ENCODE peak calls at places on chromosome 5, in eight cellular contexts. One of them, this sample, is unnamed.

GRCh38 chr5:117165068-117165467 is 590.4 kb upstream of the SEMA6A start:
- DNase-seq in ovary: no peak
- DNase-seq in fibroblast of lung: no peak
- DNase-seq in H9: no peak
- DNase-seq in hepatocyte: no peak
- DNase-seq in kidney: no peak
- DNase-seq in GM23338: no peak
- DNase-seq in breast epithelium: no peak
- DNase-seq in this sample: no peak

GRCh38 chr5:143453722-143454121 is 50.2 kb upstream of the NR3C1 start:
- DNase-seq in GM23338: no peak
- DNase-seq in breast epithelium: no peak
- DNase-seq in H9: no peak
- DNase-seq in kidney: no peak
- DNase-seq in hepatocyte: no peak
- DNase-seq in fibroblast of lung: no peak
- DNase-seq in ovary: no peak
- DNase-seq in this sample: no peak

GRCh38 chr5:79229357-79230174 is 6.4 kb upstream of the JMY start:
- DNase-seq in breast epithelium: no peak
- DNase-seq in hepatocyte: no peak
- DNase-seq in H9: no peak
- DNase-seq in GM23338: no peak
- DNase-seq in kidney: no peak
- DNase-seq in fibroblast of lung: peak; percentile 30
- DNase-seq in ovary: no peak
- DNase-seq in this sample: no peak

GRCh38 chr5:100623719-100624118 is 88.5 kb downstream of the FAM174A start:
- DNase-seq in GM23338: peak; percentile 27
- DNase-seq in ovary: no peak
- DNase-seq in breast epithelium: no peak
- DNase-seq in fibroblast of lung: peak; percentile 39
- DNase-seq in hepatocyte: peak; percentile 20
- DNase-seq in kidney: no peak
- DNase-seq in H9: no peak
- DNase-seq in this sample: no peak

GRCh38 chr5:39058178-39058577 is 16.0 kb downstream of the RICTOR start:
- DNase-seq in ovary: no peak
- DNase-seq in kidney: no peak
- DNase-seq in breast epithelium: no peak
- DNase-seq in GM23338: no peak
- DNase-seq in fibroblast of lung: no peak
- DNase-seq in H9: no peak
- DNase-seq in hepatocyte: no peak
- DNase-seq in this sample: no peak

GRCh38 chr5:58188287-58188651 is 271.6 kb downstream of the PLK2 start:
- DNase-seq in kidney: no peak
- DNase-seq in breast epithelium: no peak
- DNase-seq in GM23338: peak; percentile 8
- DNase-seq in hepatocyte: peak; percentile 8
- DNase-seq in ovary: no peak
- DNase-seq in H9: no peak
- DNase-seq in fibroblast of lung: peak; percentile 90
- DNase-seq in this sample: no peak

GRCh38 chr5:72988769-72989168 is 32.9 kb downstream of the FCHO2 start:
- DNase-seq in kidney: no peak
- DNase-seq in ovary: no peak
- DNase-seq in fibroblast of lung: peak; percentile 58
- DNase-seq in breast epithelium: no peak
- DNase-seq in hepatocyte: no peak
- DNase-seq in GM23338: no peak
- DNase-seq in H9: no peak
- DNase-seq in this sample: no peak

GRCh38 chr5:43279548-43280274 is 33.5 kb downstream of the HMGCS1 start:
- DNase-seq in H9: no peak
- DNase-seq in ovary: no peak
- DNase-seq in kidney: no peak
- DNase-seq in fibroblast of lung: no peak
- DNase-seq in breast epithelium: no peak
- DNase-seq in hepatocyte: no peak
- DNase-seq in GM23338: no peak
- DNase-seq in this sample: no peak

GRCh38 chr5:123856736-123857135 is 344.8 kb downstream of the CSNK1G3 start:
- DNase-seq in breast epithelium: no peak
- DNase-seq in fibroblast of lung: no peak
- DNase-seq in ovary: no peak
- DNase-seq in H9: no peak
- DNase-seq in hepatocyte: no peak
- DNase-seq in kidney: no peak
- DNase-seq in GM23338: no peak
- DNase-seq in this sample: no peak

GRCh38 chr5:97529354-97529753 is 346.3 kb upstream of the RIOK2 start:
- DNase-seq in GM23338: no peak
- DNase-seq in breast epithelium: no peak
- DNase-seq in H9: no peak
- DNase-seq in hepatocyte: no peak
- DNase-seq in fibroblast of lung: peak; percentile 5
- DNase-seq in ovary: no peak
- DNase-seq in kidney: no peak
- DNase-seq in this sample: no peak

GRCh38 chr5:141952030-141952429 is 6.0 kb downstream of the PCDH12 start:
- DNase-seq in breast epithelium: no peak
- DNase-seq in hepatocyte: no peak
- DNase-seq in GM23338: no peak
- DNase-seq in H9: no peak
- DNase-seq in ovary: no peak
- DNase-seq in kidney: no peak
- DNase-seq in fibroblast of lung: no peak
- DNase-seq in this sample: no peak

GRCh38 chr5:88474574-88474973 is 205.9 kb upstream of the TMEM161B start:
- DNase-seq in GM23338: no peak
- DNase-seq in fibroblast of lung: no peak
- DNase-seq in hepatocyte: peak; percentile 11
- DNase-seq in ovary: no peak
- DNase-seq in H9: no peak
- DNase-seq in kidney: no peak
- DNase-seq in breast epithelium: no peak
- DNase-seq in this sample: no peak

GRCh38 chr5:80739898-80740297 is 85.1 kb upstream of the DHFR start:
- DNase-seq in H9: no peak
- DNase-seq in fibroblast of lung: no peak
- DNase-seq in ovary: no peak
- DNase-seq in kidney: no peak
- DNase-seq in breast epithelium: no peak
- DNase-seq in GM23338: no peak
- DNase-seq in hepatocyte: no peak
- DNase-seq in this sample: no peak

GRCh38 chr5:67010684-67011409 is 185.8 kb downstream of the CD180 start:
- DNase-seq in ovary: no peak
- DNase-seq in kidney: no peak
- DNase-seq in H9: peak; percentile 28
- DNase-seq in fibroblast of lung: peak; percentile 98
- DNase-seq in GM23338: peak; percentile 9
- DNase-seq in hepatocyte: no peak
- DNase-seq in breast epithelium: no peak
- DNase-seq in this sample: no peak

GRCh38 chr5:122756263-122756911 is 18.5 kb upstream of the SNX2 start:
- DNase-seq in fibroblast of lung: peak; percentile 72
- DNase-seq in H9: no peak
- DNase-seq in ovary: no peak
- DNase-seq in breast epithelium: no peak
- DNase-seq in GM23338: no peak
- DNase-seq in kidney: no peak
- DNase-seq in hepatocyte: no peak
- DNase-seq in this sample: no peak

GRCh38 chr5:56360816-56361215 is 127.7 kb upstream of the ANKRD55 start:
- DNase-seq in ovary: no peak
- DNase-seq in H9: no peak
- DNase-seq in kidney: no peak
- DNase-seq in GM23338: no peak
- DNase-seq in hepatocyte: no peak
- DNase-seq in breast epithelium: no peak
- DNase-seq in fibroblast of lung: peak; percentile 77
- DNase-seq in this sample: no peak

GRCh38 chr5:156522651-156523529 is 195.9 kb downstream of the SGCD start:
- DNase-seq in hepatocyte: no peak
- DNase-seq in breast epithelium: no peak
- DNase-seq in H9: no peak
- DNase-seq in GM23338: no peak
- DNase-seq in ovary: no peak
- DNase-seq in kidney: no peak
- DNase-seq in fibroblast of lung: no peak
- DNase-seq in this sample: no peak

GRCh38 chr5:43027054-43027785 is 12.9 kb downstream of the ANXA2R start:
- DNase-seq in ovary: no peak
- DNase-seq in hepatocyte: no peak
- DNase-seq in fibroblast of lung: no peak
- DNase-seq in GM23338: no peak
- DNase-seq in H9: no peak
- DNase-seq in kidney: no peak
- DNase-seq in breast epithelium: no peak
- DNase-seq in this sample: no peak

GRCh38 chr5:128537999-128538248 is at the start of gene FBN2:
- DNase-seq in H9: no peak
- DNase-seq in ovary: no peak
- DNase-seq in breast epithelium: no peak
- DNase-seq in GM23338: no peak
- DNase-seq in fibroblast of lung: no peak
- DNase-seq in kidney: no peak
- DNase-seq in hepatocyte: no peak
- DNase-seq in this sample: no peak
- H3K27ac ChIP-seq in H9: no peak within 1 kb of the TSS
- H3K27ac ChIP-seq in ovary: no peak within 1 kb of the TSS
- H3K27ac ChIP-seq in breast epithelium: no peak within 1 kb of the TSS
- H3K27ac ChIP-seq in GM23338: no peak within 1 kb of the TSS
- H3K27ac ChIP-seq in fibroblast of lung: no peak within 1 kb of the TSS
- H3K27ac ChIP-seq in kidney: no peak within 1 kb of the TSS
- H3K27ac ChIP-seq in hepatocyte: peak within 1 kb of the TSS; percentile 83
- H3K27ac ChIP-seq in this sample: no peak within 1 kb of the TSS

GRCh38 chr5:126403871-126404270 is 19.3 kb upstream of the GRAMD2B start:
- DNase-seq in hepatocyte: no peak
- DNase-seq in breast epithelium: no peak
- DNase-seq in kidney: no peak
- DNase-seq in fibroblast of lung: peak; percentile 71
- DNase-seq in ovary: no peak
- DNase-seq in H9: no peak
- DNase-seq in GM23338: no peak
- DNase-seq in this sample: no peak
- H3K4me1 ChIP-seq in hepatocyte: no peaks in the 10 kb centered on the region
- H3K4me1 ChIP-seq in breast epithelium: no peaks in the 10 kb centered on the region
- H3K4me1 ChIP-seq in kidney: no peaks in the 10 kb centered on the region
- H3K4me1 ChIP-seq in fibroblast of lung: peaks cover 4% of the 10 kb centered on the region
- H3K4me1 ChIP-seq in ovary: no peaks in the 10 kb centered on the region
- H3K4me1 ChIP-seq in H9: no peaks in the 10 kb centered on the region
- H3K4me1 ChIP-seq in GM23338: peaks cover 12% of the 10 kb centered on the region
- H3K4me1 ChIP-seq in this sample: peaks cover 21% of the 10 kb centered on the region

GRCh38 chr5:167576126-167576525 is 715.3 kb upstream of the WWC1 start:
- DNase-seq in ovary: no peak
- DNase-seq in fibroblast of lung: no peak
- DNase-seq in GM23338: no peak
- DNase-seq in H9: no peak
- DNase-seq in hepatocyte: no peak
- DNase-seq in breast epithelium: no peak
- DNase-seq in kidney: no peak
- DNase-seq in this sample: no peak
- TF ChIP-seq CTCF in ovary: no peak
- TF ChIP-seq CTCF in fibroblast of lung: no peak
- TF ChIP-seq CTCF in GM23338: no peak
- TF ChIP-seq CTCF in H9: no peak
- TF ChIP-seq CTCF in hepatocyte: peak; percentile 25
- TF ChIP-seq CTCF in breast epithelium: no peak
- TF ChIP-seq CTCF in kidney: no peak
- TF ChIP-seq CTCF in this sample: no peak

GRCh38 chr5:17398439-17398838 is 99.6 kb upstream of the TAF11L2 start:
- DNase-seq in GM23338: no peak
- DNase-seq in fibroblast of lung: peak; percentile 99
- DNase-seq in breast epithelium: no peak
- DNase-seq in H9: no peak
- DNase-seq in ovary: no peak
- DNase-seq in hepatocyte: no peak
- DNase-seq in kidney: no peak
- DNase-seq in this sample: no peak

GRCh38 chr5:17399931-17400330 is 98.1 kb upstream of the TAF11L2 start:
- DNase-seq in kidney: no peak
- DNase-seq in hepatocyte: no peak
- DNase-seq in breast epithelium: no peak
- DNase-seq in H9: no peak
- DNase-seq in fibroblast of lung: no peak
- DNase-seq in ovary: no peak
- DNase-seq in GM23338: no peak
- DNase-seq in this sample: no peak

GRCh38 chr5:17400724-17401508 is 97.1 kb upstream of the TAF11L2 start:
- DNase-seq in fibroblast of lung: no peak
- DNase-seq in hepatocyte: no peak
- DNase-seq in GM23338: peak; percentile 53
- DNase-seq in ovary: no peak
- DNase-seq in H9: peak; percentile 52
- DNase-seq in breast epithelium: no peak
- DNase-seq in kidney: no peak
- DNase-seq in this sample: no peak

GRCh38 chr5:17401509-17402290 is 96.3 kb upstream of the TAF11L2 start:
- DNase-seq in ovary: no peak
- DNase-seq in hepatocyte: no peak
- DNase-seq in H9: no peak
- DNase-seq in GM23338: peak; percentile 78
- DNase-seq in kidney: no peak
- DNase-seq in breast epithelium: no peak
- DNase-seq in fibroblast of lung: no peak
- DNase-seq in this sample: no peak

GRCh38 chr5:17398866-17399835 is 98.9 kb upstream of the TAF11L2 start:
- DNase-seq in H9: no peak
- DNase-seq in ovary: no peak
- DNase-seq in kidney: no peak
- DNase-seq in hepatocyte: no peak
- DNase-seq in fibroblast of lung: no peak
- DNase-seq in breast epithelium: no peak
- DNase-seq in GM23338: no peak
- DNase-seq in this sample: no peak
- H3K27ac ChIP-seq in H9: no peak overlapping the region
- H3K27ac ChIP-seq in ovary: no peak overlapping the region
- H3K27ac ChIP-seq in kidney: no peak overlapping the region
- H3K27ac ChIP-seq in hepatocyte: no peak overlapping the region
- H3K27ac ChIP-seq in fibroblast of lung: no peak overlapping the region
- H3K27ac ChIP-seq in breast epithelium: no peak overlapping the region
- H3K27ac ChIP-seq in GM23338: no peak overlapping the region
- H3K27ac ChIP-seq in this sample: no peak overlapping the region

This sample was measured in ascending aorta.